ENCODE peak calls at places on chromosome 14, in nine cellular contexts. N, Y, T, B, R, D, H, A and I are unnamed samples.

GRCh38 chr14:95240859-95241813 is 78.6 kb downstream of the CLMN start:
- DNase-seq in N (peak), Y (no peak), T (no peak), B (no peak), R (no peak), D (no peak), H (no peak), A (no peak), I (no peak)

GRCh38 chr14:91038439-91038838 is 22.0 kb downstream of the RPS6KA5 start:
- DNase-seq in N (peak), Y (no peak), T (no peak), B (no peak), R (no peak), D (no peak), H (no peak), A (no peak), I (no peak)

GRCh38 chr14:88541324-88541723 is 13.5 kb downstream of the PTPN21 start:
- DNase-seq in N (no peak), Y (no peak), T (no peak), B (no peak), R (no peak), D (no peak), H (no peak), A (no peak), I (no peak)

GRCh38 chr14:94770251-94770749 is 387 bp upstream of the GSC start:
- DNase-seq in N (no peak), Y (no peak), T (no peak), B (no peak), R (no peak), D (no peak), H (no peak), A (no peak), I (no peak)

GRCh38 chr14:54664961-54665360 is 98.0 kb downstream of the SAMD4A start:
- DNase-seq in N (no peak), Y (no peak), T (no peak), B (no peak), R (no peak), D (no peak), H (no peak), A (no peak), I (no peak)

GRCh38 chr14:105951399-105951798 is 425.0 kb downstream of the TMEM121 start:
- DNase-seq in N (no peak), Y (no peak), T (no peak), B (no peak), R (no peak), D (no peak), H (no peak), A (no peak), I (no peak)

GRCh38 chr14:30243805-30244204 is 315.2 kb upstream of the G2E3 start:
- DNase-seq in N (peak), Y (no peak), T (no peak), B (no peak), R (no peak), D (no peak), H (no peak), A (no peak), I (no peak)

GRCh38 chr14:104223101-104223809 is 84.9 kb downstream of the KIF26A start:
- DNase-seq in N (no peak), Y (no peak), T (no peak), B (peak), R (no peak), D (no peak), H (peak), A (no peak), I (no peak)

GRCh38 chr14:105858676-105859025 is 332.3 kb downstream of the TMEM121 start:
- DNase-seq in N (no peak), Y (no peak), T (no peak), B (no peak), R (no peak), D (no peak), H (peak), A (peak), I (no peak)

GRCh38 chr14:67577909-67578749 is 21.9 kb downstream of the PIGH start:
- DNase-seq in N (no peak), Y (no peak), T (no peak), B (no peak), R (no peak), D (no peak), H (peak), A (no peak), I (no peak)

GRCh38 chr14:33062881-33063280 is 124.2 kb downstream of the NPAS3 start:
- DNase-seq in N (peak), Y (no peak), T (no peak), B (no peak), R (no peak), D (no peak), H (no peak), A (no peak), I (no peak)

GRCh38 chr14:92789457-92790089 is 4.5 kb upstream of the GOLGA5 start:
- DNase-seq in N (peak), Y (no peak), T (no peak), B (no peak), R (no peak), D (no peak), H (no peak), A (no peak), I (no peak)